ENCODE peak calls at places on chromosomes 5 and 9, in five cellular contexts. C, F, K, G and W are unnamed samples.

GRCh38 chr5:140424135-140424534 is 22.5 kb downstream of the ANKHD1 start:
- DNase-seq in F (no peak), C (no peak), G (no peak), K (no peak), W (no peak)

GRCh38 chr5:150575745-150576448 is 64.6 kb upstream of the SYNPO start:
- DNase-seq in G (no peak), C (no peak), F (no peak), K (no peak), W (no peak)

GRCh38 chr5:78964889-78965288 is 20.2 kb downstream of the ARSB start:
- DNase-seq in G (peak; percentile 54), C (peak; percentile 66), F (no peak), K (no peak), W (no peak)

GRCh38 chr5:112635276-112635675 is 102.4 kb upstream of the APC start:
- DNase-seq in F (no peak), K (no peak), G (no peak), C (no peak), W (no peak)

GRCh38 chr9:128408963-128409431 is 11.7 kb upstream of the CERCAM start:
- DNase-seq in K (no peak), G (no peak), F (no peak), C (no peak), W (no peak)

GRCh38 chr9:133528001-133528886 is 3.5 kb upstream of the MYMK start:
- DNase-seq in C (no peak), K (no peak), G (no peak), F (no peak), W (no peak)

GRCh38 chr9:84604223-84604622 is 65.3 kb upstream of the NTRK2 start:
- DNase-seq in C (no peak), G (no peak), F (no peak), K (no peak), W (no peak)

GRCh38 chr5:166505086-166505485 is 1786.4 kb upstream of the WWC1 start:
- DNase-seq in F (no peak), K (no peak), G (no peak), C (no peak), W (no peak)

GRCh38 chr5:119417891-119418781 is 34.2 kb upstream of the HSD17B4 start:
- DNase-seq in K (no peak), F (no peak), G (no peak), C (no peak), W (no peak)

GRCh38 chr9:129888809-129889460 is 53.7 kb downstream of the USP20 start:
- DNase-seq in K (no peak), G (no peak), C (no peak), F (no peak), W (peak; percentile 42)
- H3K4me1 ChIP-seq in K (peaks cover 41% of the 10 kb centered on the region), G (no peaks in the 10 kb centered on the region), C (peaks cover 45% of the 10 kb centered on the region), F (peaks cover 94% of the 10 kb centered on the region), W (peaks cover 68% of the 10 kb centered on the region)

GRCh38 chr9:20620658-20621552 is 1.4 kb downstream of the MLLT3 start:
- DNase-seq in K (peak; percentile 34), G (no peak), C (no peak), F (peak; percentile 57), W (peak; percentile 76)
- H3K27me3 ChIP-seq in K (peaks cover 7% of the 10 kb centered on the region), G (peaks cover 2% of the 10 kb centered on the region), C (no peaks in the 10 kb centered on the region), F (peaks cover 7% of the 10 kb centered on the region), W (no peaks in the 10 kb centered on the region)

DNA sequence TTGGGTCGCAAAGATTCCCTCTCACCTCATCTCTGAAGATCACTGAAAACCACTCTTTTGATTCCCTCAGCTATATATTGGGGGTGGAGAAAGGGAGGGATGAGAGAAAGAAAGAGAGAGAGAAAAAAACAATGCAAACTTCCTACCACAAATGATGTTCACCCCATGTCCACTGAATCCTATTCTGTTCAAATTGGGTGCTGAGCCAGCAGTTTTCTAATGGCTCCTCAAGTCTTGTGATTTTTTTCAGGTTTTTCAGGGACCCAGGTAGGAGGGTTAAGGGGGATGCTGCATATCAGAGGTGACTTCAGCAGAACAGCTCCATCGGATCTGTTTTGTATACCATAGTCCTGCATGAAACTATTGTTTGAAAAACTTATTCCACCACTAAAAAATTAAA is 95.9 kb downstream of the SH3TC2 start:
- DNase-seq in G (no peak), C (no peak), K (no peak), F (no peak), W (no peak)
- H3K4me1 ChIP-seq in G (peaks cover 19% of the 10 kb centered on the region), C (peaks cover 6% of the 10 kb centered on the region), K (peaks cover 57% of the 10 kb centered on the region), F (no peaks in the 10 kb centered on the region), W (no peaks in the 10 kb centered on the region)

GRCh38 chr5:90632799-90633198 is 74.2 kb downstream of the ADGRV1 start:
- DNase-seq in C (no peak), G (no peak), F (no peak), K (no peak), W (no peak)
- H3K27me3 ChIP-seq in C (no peaks in the 10 kb centered on the region), G (peaks cover 11% of the 10 kb centered on the region), F (no peaks in the 10 kb centered on the region), K (no peaks in the 10 kb centered on the region), W (no peaks in the 10 kb centered on the region)

DNA sequence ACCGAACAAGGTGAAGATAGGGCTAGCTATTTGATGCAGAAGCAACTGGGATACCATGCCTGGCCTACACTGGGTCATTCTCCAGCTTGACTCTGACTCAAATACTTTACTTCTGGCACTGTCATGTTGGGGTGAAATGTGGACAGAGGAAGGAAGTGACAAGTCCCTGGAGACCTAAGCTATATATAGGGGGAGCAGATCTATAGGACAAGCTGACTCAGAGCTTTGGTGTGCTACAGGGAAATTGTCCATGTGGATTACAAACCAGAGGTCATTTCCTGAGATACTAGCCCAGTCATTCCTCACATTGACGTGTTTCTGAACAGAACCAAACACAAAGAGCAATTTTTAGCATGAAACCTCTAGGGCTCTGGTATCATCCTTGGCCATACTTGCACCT is 531.6 kb upstream of the CLINT1 start:
- DNase-seq in K (no peak), F (no peak), C (no peak), G (no peak), W (no peak)
- H3K4me1 ChIP-seq in K (no peaks in the 10 kb centered on the region), F (peaks cover 6% of the 10 kb centered on the region), C (no peaks in the 10 kb centered on the region), G (no peaks in the 10 kb centered on the region), W (no peaks in the 10 kb centered on the region)

GRCh38 chr5:173271371-173271770 is 36.4 kb upstream of the NKX2-5 start:
- DNase-seq in F (no peak), G (no peak), K (no peak), C (no peak), W (no peak)
- H3K27me3 ChIP-seq in F (peaks cover 12% of the 10 kb centered on the region), G (no peaks in the 10 kb centered on the region), K (peaks cover 18% of the 10 kb centered on the region), C (no peaks in the 10 kb centered on the region), W (peaks cover 3% of the 10 kb centered on the region)

GRCh38 chr9:113596616-113597320 is 133.2 kb downstream of the RGS3 start:
- DNase-seq in K (no peak), F (no peak), G (no peak), C (no peak), W (no peak)
- H3K4me1 ChIP-seq in K (peaks cover 94% of the 10 kb centered on the region), F (no peaks in the 10 kb centered on the region), G (peaks cover 5% of the 10 kb centered on the region), C (no peaks in the 10 kb centered on the region), W (no peaks in the 10 kb centered on the region)

DNA sequence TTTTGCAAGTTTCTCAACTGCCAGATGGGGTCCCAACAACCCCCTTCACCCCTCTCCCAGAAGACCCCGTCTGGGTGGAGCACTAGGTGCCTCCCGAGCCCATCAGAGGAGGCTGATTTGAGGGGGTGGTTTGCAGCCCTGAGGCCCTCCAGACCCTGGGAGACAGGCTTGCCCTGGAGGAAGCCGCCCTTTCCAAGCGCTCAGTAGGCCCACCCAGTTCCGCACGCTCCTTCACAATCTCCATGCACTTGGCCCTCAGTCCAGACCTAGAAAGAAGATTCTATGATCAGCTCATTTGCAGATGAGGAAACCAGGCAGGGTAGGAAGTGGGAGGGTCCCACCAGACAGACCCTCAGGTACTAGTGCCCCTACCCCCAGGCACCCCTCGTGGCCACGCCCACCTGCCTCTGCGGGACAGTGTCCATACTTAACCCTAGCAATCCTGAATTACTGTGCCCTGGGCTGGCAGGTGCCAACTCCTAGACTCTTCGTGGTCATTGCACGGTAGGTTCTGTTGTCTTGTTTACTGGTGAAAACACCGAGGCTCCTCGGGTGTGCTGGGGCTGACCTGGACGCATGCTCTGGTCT is 22.3 kb downstream of the OR2V1 start:
- DNase-seq in G (no peak), K (no peak), F (no peak), C (no peak), W (no peak)
- H3K27me3 ChIP-seq in G (no peaks in the 10 kb centered on the region), K (peaks cover 84% of the 10 kb centered on the region), F (no peaks in the 10 kb centered on the region), C (peaks cover 9% of the 10 kb centered on the region), W (no peaks in the 10 kb centered on the region)